ENCODE peak calls at places on chromosome 11, in seven cellular contexts. One of them, this sample, is unnamed.

GRCh38 chr11:86639172-86639571 is 33.2 kb downstream of the ME3 start:
- DNase-seq in fibroblast of lung: no peak
- DNase-seq in spleen: no peak
- DNase-seq in neural progenitor cell: no peak
- DNase-seq in OCI-LY7: no peak
- DNase-seq in astrocyte: no peak
- DNase-seq in effector memory CD4-positive, alpha-beta T cell: no peak
- DNase-seq in this sample: no peak

GRCh38 chr11:69603163-69603836 is 37.7 kb upstream of the CCND1 start:
- DNase-seq in fibroblast of lung: peak; percentile 14
- DNase-seq in spleen: no peak
- DNase-seq in OCI-LY7: no peak
- DNase-seq in astrocyte: no peak
- DNase-seq in neural progenitor cell: peak; percentile 37
- DNase-seq in effector memory CD4-positive, alpha-beta T cell: no peak
- DNase-seq in this sample: no peak

GRCh38 chr11:117815262-117815803 is 9.2 kb downstream of the FXYD2 start:
- DNase-seq in neural progenitor cell: no peak
- DNase-seq in spleen: peak; percentile 94
- DNase-seq in astrocyte: no peak
- DNase-seq in effector memory CD4-positive, alpha-beta T cell: peak; percentile 60
- DNase-seq in OCI-LY7: peak; percentile 83
- DNase-seq in fibroblast of lung: no peak
- DNase-seq in this sample: peak; percentile 53

GRCh38 chr11:85697747-85698146 is 11.8 kb upstream of the CCDC89 start:
- DNase-seq in fibroblast of lung: no peak
- DNase-seq in OCI-LY7: no peak
- DNase-seq in astrocyte: no peak
- DNase-seq in neural progenitor cell: no peak
- DNase-seq in effector memory CD4-positive, alpha-beta T cell: no peak
- DNase-seq in spleen: no peak
- DNase-seq in this sample: no peak

GRCh38 chr11:132228756-132229325 is 858.4 kb downstream of the NTM start:
- DNase-seq in neural progenitor cell: no peak
- DNase-seq in spleen: no peak
- DNase-seq in effector memory CD4-positive, alpha-beta T cell: no peak
- DNase-seq in fibroblast of lung: peak; percentile 70
- DNase-seq in OCI-LY7: no peak
- DNase-seq in astrocyte: peak; percentile 57
- DNase-seq in this sample: no peak

GRCh38 chr11:31863170-31863929 is 52.2 kb upstream of the PAX6 start:
- DNase-seq in astrocyte: no peak
- DNase-seq in neural progenitor cell: no peak
- DNase-seq in fibroblast of lung: no peak
- DNase-seq in spleen: no peak
- DNase-seq in OCI-LY7: no peak
- DNase-seq in effector memory CD4-positive, alpha-beta T cell: no peak
- DNase-seq in this sample: no peak

GRCh38 chr11:69821511-69822040 is 2.4 kb upstream of the FGF3 start:
- DNase-seq in OCI-LY7: no peak
- DNase-seq in effector memory CD4-positive, alpha-beta T cell: no peak
- DNase-seq in astrocyte: no peak
- DNase-seq in neural progenitor cell: no peak
- DNase-seq in fibroblast of lung: no peak
- DNase-seq in spleen: no peak
- DNase-seq in this sample: no peak

GRCh38 chr11:108873938-108874337 is 209.1 kb downstream of the DDX10 start:
- DNase-seq in fibroblast of lung: peak; percentile 73
- DNase-seq in spleen: no peak
- DNase-seq in astrocyte: peak; percentile 64
- DNase-seq in OCI-LY7: no peak
- DNase-seq in effector memory CD4-positive, alpha-beta T cell: no peak
- DNase-seq in neural progenitor cell: no peak
- DNase-seq in this sample: no peak

GRCh38 chr11:3109921-3110706 is 52.9 kb upstream of the CARS1 start:
- DNase-seq in neural progenitor cell: peak; percentile 59
- DNase-seq in astrocyte: no peak
- DNase-seq in effector memory CD4-positive, alpha-beta T cell: no peak
- DNase-seq in fibroblast of lung: no peak
- DNase-seq in spleen: peak; percentile 82
- DNase-seq in OCI-LY7: peak; percentile 20
- DNase-seq in this sample: peak; percentile 22

GRCh38 chr11:17352925-17353227 is 1.3 kb downstream of the NCR3LG1 start:
- DNase-seq in astrocyte: no peak
- DNase-seq in neural progenitor cell: peak; percentile 42
- DNase-seq in OCI-LY7: peak; percentile 65
- DNase-seq in fibroblast of lung: peak; percentile 41
- DNase-seq in effector memory CD4-positive, alpha-beta T cell: peak; percentile 21
- DNase-seq in spleen: peak; percentile 86
- DNase-seq in this sample: no peak

GRCh38 chr11:107953506-107953905 is 25.3 kb downstream of the RAB39A start:
- DNase-seq in spleen: no peak
- DNase-seq in astrocyte: no peak
- DNase-seq in fibroblast of lung: no peak
- DNase-seq in neural progenitor cell: no peak
- DNase-seq in OCI-LY7: no peak
- DNase-seq in effector memory CD4-positive, alpha-beta T cell: no peak
- DNase-seq in this sample: no peak

GRCh38 chr11:63609971-63610580 is 4.2 kb downstream of the PLAAT3 start:
- DNase-seq in OCI-LY7: no peak
- DNase-seq in effector memory CD4-positive, alpha-beta T cell: no peak
- DNase-seq in astrocyte: peak; percentile 47
- DNase-seq in fibroblast of lung: peak; percentile 58
- DNase-seq in spleen: no peak
- DNase-seq in neural progenitor cell: no peak
- DNase-seq in this sample: no peak

GRCh38 chr11:17075506-17075905 is 2.0 kb downstream of the RPS13 start:
- DNase-seq in spleen: no peak
- DNase-seq in effector memory CD4-positive, alpha-beta T cell: no peak
- DNase-seq in OCI-LY7: no peak
- DNase-seq in fibroblast of lung: no peak
- DNase-seq in astrocyte: no peak
- DNase-seq in neural progenitor cell: no peak
- DNase-seq in this sample: no peak

GRCh38 chr11:33248416-33248957 is 8.7 kb upstream of the HIPK3 start:
- DNase-seq in effector memory CD4-positive, alpha-beta T cell: no peak
- DNase-seq in fibroblast of lung: peak; percentile 89
- DNase-seq in neural progenitor cell: no peak
- DNase-seq in OCI-LY7: no peak
- DNase-seq in spleen: no peak
- DNase-seq in astrocyte: peak; percentile 90
- DNase-seq in this sample: no peak

GRCh38 chr11:41786087-41786486 is 326.6 kb upstream of the LRRC4C start:
- DNase-seq in spleen: no peak
- DNase-seq in neural progenitor cell: no peak
- DNase-seq in effector memory CD4-positive, alpha-beta T cell: no peak
- DNase-seq in astrocyte: peak; percentile 35
- DNase-seq in OCI-LY7: no peak
- DNase-seq in fibroblast of lung: peak; percentile 39
- DNase-seq in this sample: no peak

GRCh38 chr11:64694821-64695365 is 28.1 kb downstream of the NRXN2 start:
- DNase-seq in astrocyte: no peak
- DNase-seq in neural progenitor cell: peak; percentile 79
- DNase-seq in fibroblast of lung: no peak
- DNase-seq in OCI-LY7: peak; percentile 84
- DNase-seq in spleen: peak; percentile 82
- DNase-seq in effector memory CD4-positive, alpha-beta T cell: no peak
- DNase-seq in this sample: no peak

GRCh38 chr11:65491614-65492386 is 7.0 kb upstream of the MALAT1 start:
- DNase-seq in OCI-LY7: peak; percentile 64
- DNase-seq in effector memory CD4-positive, alpha-beta T cell: no peak
- DNase-seq in fibroblast of lung: peak; percentile 98
- DNase-seq in spleen: no peak
- DNase-seq in astrocyte: peak; percentile 99
- DNase-seq in neural progenitor cell: peak; percentile 86
- DNase-seq in this sample: no peak

GRCh38 chr11:130582994-130583393 is 134.5 kb downstream of the ADAMTS15 start:
- DNase-seq in fibroblast of lung: no peak
- DNase-seq in astrocyte: no peak
- DNase-seq in OCI-LY7: no peak
- DNase-seq in effector memory CD4-positive, alpha-beta T cell: no peak
- DNase-seq in neural progenitor cell: no peak
- DNase-seq in spleen: no peak
- DNase-seq in this sample: no peak

GRCh38 chr11:109752212-109752825 is 330.3 kb downstream of the C11orf87 start:
- DNase-seq in fibroblast of lung: peak; percentile 77
- DNase-seq in effector memory CD4-positive, alpha-beta T cell: no peak
- DNase-seq in neural progenitor cell: no peak
- DNase-seq in astrocyte: peak; percentile 70
- DNase-seq in OCI-LY7: no peak
- DNase-seq in spleen: no peak
- DNase-seq in this sample: no peak

GRCh38 chr11:26944866-26945664 is 48.8 kb upstream of the FIBIN start:
- DNase-seq in OCI-LY7: no peak
- DNase-seq in spleen: no peak
- DNase-seq in effector memory CD4-positive, alpha-beta T cell: no peak
- DNase-seq in neural progenitor cell: no peak
- DNase-seq in astrocyte: peak; percentile 62
- DNase-seq in fibroblast of lung: peak; percentile 67
- DNase-seq in this sample: no peak

GRCh38 chr11:128520206-128520885 is 67.0 kb downstream of the ETS1 start:
- DNase-seq in OCI-LY7: peak; percentile 56
- DNase-seq in fibroblast of lung: no peak
- DNase-seq in effector memory CD4-positive, alpha-beta T cell: no peak
- DNase-seq in astrocyte: no peak
- DNase-seq in spleen: no peak
- DNase-seq in neural progenitor cell: no peak
- DNase-seq in this sample: no peak

GRCh38 chr11:85779956-85780640 is 30.8 kb downstream of the SYTL2 start:
- DNase-seq in OCI-LY7: no peak
- DNase-seq in effector memory CD4-positive, alpha-beta T cell: no peak
- DNase-seq in astrocyte: no peak
- DNase-seq in neural progenitor cell: peak; percentile 32
- DNase-seq in fibroblast of lung: no peak
- DNase-seq in spleen: no peak
- DNase-seq in this sample: no peak

GRCh38 chr11:97092823-97093222 is 703.0 kb downstream of the JRKL start:
- DNase-seq in astrocyte: no peak
- DNase-seq in effector memory CD4-positive, alpha-beta T cell: no peak
- DNase-seq in OCI-LY7: no peak
- DNase-seq in spleen: no peak
- DNase-seq in fibroblast of lung: no peak
- DNase-seq in neural progenitor cell: peak; percentile 25
- DNase-seq in this sample: no peak

GRCh38 chr11:61569701-61570100 is 11.2 kb downstream of the SYT7 start:
- DNase-seq in astrocyte: no peak
- DNase-seq in effector memory CD4-positive, alpha-beta T cell: no peak
- DNase-seq in spleen: no peak
- DNase-seq in fibroblast of lung: no peak
- DNase-seq in OCI-LY7: no peak
- DNase-seq in neural progenitor cell: no peak
- DNase-seq in this sample: no peak

DNA sequence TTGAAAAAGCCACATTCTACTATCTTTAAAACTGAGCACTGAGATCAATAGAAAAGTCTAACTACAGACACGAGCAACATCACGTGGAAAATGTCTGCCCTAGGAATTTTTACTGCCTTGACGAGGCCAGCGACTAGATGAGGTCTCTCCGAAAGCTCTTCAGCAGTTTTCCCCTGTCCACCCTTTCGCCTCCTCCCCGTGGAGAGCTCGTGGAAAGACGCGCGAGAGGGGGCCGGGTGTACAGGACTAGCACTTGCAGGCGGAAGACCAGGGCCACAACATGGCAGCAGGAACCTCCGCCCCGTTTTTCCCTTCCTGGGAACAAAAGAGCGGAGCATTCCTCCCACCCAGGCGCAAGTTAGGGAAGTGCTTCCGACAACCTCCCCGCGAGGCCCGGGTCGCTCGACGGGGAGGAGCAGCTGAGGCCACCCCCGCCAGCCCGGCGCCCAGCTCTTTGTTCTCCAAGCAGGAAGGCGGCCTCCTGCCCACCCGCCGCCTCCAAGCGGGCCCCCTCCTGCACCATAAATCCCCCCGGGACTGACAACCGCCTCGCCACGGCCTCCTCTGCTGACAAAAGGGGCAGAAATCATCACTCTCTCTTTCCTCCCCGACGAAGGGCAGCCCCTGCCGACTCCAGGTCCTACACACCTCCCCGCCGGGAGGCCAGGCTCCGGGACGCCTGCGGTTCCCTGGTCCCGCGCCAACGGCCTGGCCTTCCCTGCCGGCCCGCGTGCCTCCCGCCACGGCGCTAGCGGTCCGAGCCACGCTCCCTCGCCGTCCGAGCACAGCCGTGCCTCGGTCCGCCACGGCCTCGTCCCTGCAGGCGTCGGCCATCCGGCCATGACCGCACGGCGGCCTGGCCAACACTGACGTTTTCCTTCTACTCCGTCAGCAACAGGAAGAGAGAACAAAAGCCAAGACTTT is 835 bp downstream of the EIF4G2 start:
- DNase-seq in spleen: peak; percentile 93
- DNase-seq in astrocyte: peak; percentile 18
- DNase-seq in neural progenitor cell: peak; percentile 65
- DNase-seq in OCI-LY7: peak; percentile 63
- DNase-seq in effector memory CD4-positive, alpha-beta T cell: peak; percentile 30
- DNase-seq in fibroblast of lung: peak; percentile 54
- DNase-seq in this sample: peak; percentile 37
- H3K9me3 ChIP-seq in spleen: no peaks in the 10 kb centered on the region
- H3K9me3 ChIP-seq in astrocyte: no peaks in the 10 kb centered on the region
- H3K9me3 ChIP-seq in neural progenitor cell: no peaks in the 10 kb centered on the region
- H3K9me3 ChIP-seq in OCI-LY7: no peaks in the 10 kb centered on the region
- H3K9me3 ChIP-seq in effector memory CD4-positive, alpha-beta T cell: no peaks in the 10 kb centered on the region
- H3K9me3 ChIP-seq in fibroblast of lung: no peaks in the 10 kb centered on the region
- H3K9me3 ChIP-seq in this sample: no peaks in the 10 kb centered on the region

GRCh38 chr11:75557649-75558494 is 4.2 kb upstream of the SERPINH1 start:
- DNase-seq in neural progenitor cell: no peak
- DNase-seq in astrocyte: peak; percentile 95
- DNase-seq in fibroblast of lung: peak; percentile 97
- DNase-seq in OCI-LY7: no peak
- DNase-seq in effector memory CD4-positive, alpha-beta T cell: no peak
- DNase-seq in spleen: no peak
- DNase-seq in this sample: no peak
- H3K27ac ChIP-seq in neural progenitor cell: no peak overlapping the region
- H3K27ac ChIP-seq in astrocyte: peak overlapping the region; percentile 71
- H3K27ac ChIP-seq in fibroblast of lung: peak overlapping the region; percentile 97
- H3K27ac ChIP-seq in OCI-LY7: no peak overlapping the region
- H3K27ac ChIP-seq in effector memory CD4-positive, alpha-beta T cell: no peak overlapping the region
- H3K27ac ChIP-seq in spleen: peak overlapping the region; percentile 87
- H3K27ac ChIP-seq in this sample: no peak overlapping the region

GRCh38 chr11:122979815-122980656 is 1.6 kb downstream of the BSX start:
- DNase-seq in OCI-LY7: no peak
- DNase-seq in fibroblast of lung: no peak
- DNase-seq in effector memory CD4-positive, alpha-beta T cell: no peak
- DNase-seq in neural progenitor cell: peak; percentile 53
- DNase-seq in spleen: no peak
- DNase-seq in astrocyte: no peak
- DNase-seq in this sample: no peak
- H3K9me3 ChIP-seq in OCI-LY7: no peaks in the 10 kb centered on the region
- H3K9me3 ChIP-seq in fibroblast of lung: no peaks in the 10 kb centered on the region
- H3K9me3 ChIP-seq in effector memory CD4-positive, alpha-beta T cell: no peaks in the 10 kb centered on the region
- H3K9me3 ChIP-seq in neural progenitor cell: no peaks in the 10 kb centered on the region
- H3K9me3 ChIP-seq in spleen: no peaks in the 10 kb centered on the region
- H3K9me3 ChIP-seq in astrocyte: no peaks in the 10 kb centered on the region
- H3K9me3 ChIP-seq in this sample: no peaks in the 10 kb centered on the region

DNA sequence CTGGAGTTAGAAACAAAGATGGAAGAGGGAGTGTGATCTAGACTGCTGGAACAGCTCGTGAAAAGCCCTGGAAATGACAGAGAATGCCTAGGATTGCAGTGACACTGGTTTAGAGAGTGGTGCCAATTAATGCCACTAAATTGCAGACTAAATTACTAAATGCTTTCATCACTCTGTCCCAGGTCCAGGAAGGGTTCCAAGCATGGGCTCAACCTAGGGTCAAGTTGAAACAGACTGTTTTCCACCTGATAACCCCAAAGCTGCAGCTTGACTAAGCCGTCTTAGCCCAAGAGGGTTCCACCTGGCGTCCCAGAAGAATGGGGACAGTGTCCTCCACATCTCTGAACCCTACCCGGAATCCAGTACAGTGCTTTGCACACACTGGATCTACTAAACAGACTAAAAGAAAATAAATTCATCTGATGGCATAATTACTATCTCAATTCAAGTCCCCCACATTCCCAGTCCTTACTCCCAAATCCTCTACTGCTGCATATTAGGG is 1.1 kb upstream of the CRY2 start:
- DNase-seq in spleen: no peak
- DNase-seq in fibroblast of lung: no peak
- DNase-seq in neural progenitor cell: no peak
- DNase-seq in effector memory CD4-positive, alpha-beta T cell: no peak
- DNase-seq in astrocyte: no peak
- DNase-seq in OCI-LY7: no peak
- DNase-seq in this sample: no peak
- H3K27ac ChIP-seq in spleen: peak overlapping the region; percentile 94
- H3K27ac ChIP-seq in fibroblast of lung: peak overlapping the region; percentile 66
- H3K27ac ChIP-seq in neural progenitor cell: no peak overlapping the region
- H3K27ac ChIP-seq in effector memory CD4-positive, alpha-beta T cell: peak overlapping the region; percentile 95
- H3K27ac ChIP-seq in astrocyte: no peak overlapping the region
- H3K27ac ChIP-seq in OCI-LY7: no peak overlapping the region
- H3K27ac ChIP-seq in this sample: peak overlapping the region; percentile 97